ENCODE peak calls at places on chromosome 9, in seven cellular contexts. M is NCI-H1930; U is choroid plexus epithelial cell; S is RKO; X is right cardiac atrium; E is stimulated activated CD8-positive, alpha-beta memory T cell treated with anti-CD3 and anti-CD28 coated beads, Interleukin-15, amount 100 ng/mL, for 24 hours; Q is GM13977. O is an unnamed sample.

GRCh38 chr9:15276328-15276969 is 30.6 kb downstream of the TTC39B start:
- DNase-seq in U (no peak), S (no peak), Q (no peak), M (no peak), E (no peak), X (no peak), O (no peak)

GRCh38 chr9:73011956-73012355 is 59.1 kb upstream of the ALDH1A1 start:
- DNase-seq in S (no peak), X (no peak), M (no peak), E (no peak), U (no peak), Q (no peak), O (no peak)

GRCh38 chr9:125494555-125494920 is 212.5 kb downstream of the MAPKAP1 start:
- DNase-seq in Q (no peak), U (peak; percentile 46), S (no peak), X (no peak), E (no peak), M (no peak), O (peak; percentile 73)

GRCh38 chr9:133403766-133404439 is 13.9 kb downstream of the REXO4 start:
- DNase-seq in U (peak; percentile 41), M (no peak), S (no peak), Q (peak; percentile 64), E (no peak), X (no peak), O (no peak)

GRCh38 chr9:121233906-121234901 is 32.5 kb upstream of the RAB14 start:
- DNase-seq in U (peak; percentile 60), E (no peak), X (no peak), S (peak; percentile 35), Q (no peak), M (no peak), O (peak; percentile 81)

GRCh38 chr9:91071185-91071990 is 269.8 kb downstream of the SYK start:
- DNase-seq in S (peak; percentile 5), Q (peak; percentile 31), E (no peak), U (peak; percentile 90), M (no peak), X (peak; percentile 60), O (peak; percentile 99)

GRCh38 chr9:114583371-114583770 is 4.2 kb upstream of the ATP6V1G1 start:
- DNase-seq in S (no peak), Q (no peak), U (no peak), E (no peak), X (no peak), M (no peak), O (no peak)

GRCh38 chr9:38127271-38127839 is 58.3 kb upstream of the SHB start:
- DNase-seq in S (no peak), E (no peak), U (peak; percentile 23), Q (no peak), X (no peak), M (no peak), O (peak; percentile 29)

GRCh38 chr9:35844628-35845301 is 15.7 kb downstream of the TMEM8B start:
- DNase-seq in Q (peak; percentile 53), M (no peak), X (no peak), S (peak; percentile 88), E (no peak), U (peak; percentile 86), O (peak; percentile 94)

GRCh38 chr9:108603141-108603540 is 252.6 kb downstream of the ACTL7B start:
- DNase-seq in X (peak; percentile 48), Q (no peak), E (no peak), M (no peak), S (no peak), U (no peak), O (no peak)

GRCh38 chr9:99023831-99024230 is 80.1 kb downstream of the COL15A1 start:
- DNase-seq in X (peak; percentile 76), U (peak; percentile 86), E (no peak), Q (no peak), S (no peak), M (no peak), O (peak; percentile 58)

GRCh38 chr9:14526504-14526903 is 166.7 kb downstream of the ZDHHC21 start:
- DNase-seq in Q (no peak), M (peak; percentile 29), S (no peak), E (no peak), U (no peak), X (no peak), O (no peak)

GRCh38 chr9:76321185-76321828 is 72.9 kb downstream of the RFK start:
- DNase-seq in X (no peak), U (peak; percentile 83), S (peak; percentile 16), E (no peak), M (no peak), Q (no peak), O (peak; percentile 89)

GRCh38 chr9:76677481-76678055 is 86.7 kb upstream of the PCA3 start:
- DNase-seq in E (no peak), Q (no peak), U (no peak), S (no peak), M (peak; percentile 59), X (peak; percentile 26), O (no peak)

GRCh38 chr9:92611621-92612275 is 58.2 kb downstream of the IPPK start:
- DNase-seq in M (no peak), E (no peak), S (no peak), X (no peak), U (no peak), Q (no peak), O (no peak)

GRCh38 chr9:128406848-128407391 is 13.7 kb upstream of the CERCAM start:
- DNase-seq in X (no peak), S (no peak), Q (no peak), E (no peak), M (no peak), U (peak; percentile 34), O (peak; percentile 50)

GRCh38 chr9:95876595-95876994 is 1.1 kb downstream of the ERCC6L2 start:
- DNase-seq in Q (no peak), S (peak; percentile 79), X (no peak), E (no peak), U (no peak), M (no peak), O (peak; percentile 22)

GRCh38 chr9:108382267-108382666 is 473.5 kb downstream of the ACTL7B start:
- DNase-seq in E (no peak), U (no peak), Q (no peak), S (no peak), X (no peak), M (no peak), O (no peak)

GRCh38 chr9:137461663-137462395 is 2.7 kb upstream of the NSMF start:
- DNase-seq in Q (peak; percentile 89), U (peak; percentile 71), X (peak; percentile 85), M (no peak), S (peak; percentile 41), E (peak; percentile 62), O (no peak)

GRCh38 chr9:37383876-37384715 is 38.4 kb upstream of the GRHPR start:
- DNase-seq in E (no peak), U (no peak), X (no peak), Q (no peak), S (no peak), M (no peak), O (no peak)

GRCh38 chr9:89137548-89138462 is 40.8 kb downstream of the SHC3 start:
- DNase-seq in U (peak; percentile 97), S (peak; percentile 62), Q (no peak), X (peak; percentile 61), M (no peak), E (no peak), O (peak; percentile 95)

GRCh38 chr9:98263482-98264357 is 8.3 kb upstream of the TBC1D2 start:
- DNase-seq in E (peak; percentile 27), S (peak; percentile 91), Q (peak; percentile 77), X (peak; percentile 88), U (peak; percentile 91), M (peak; percentile 42), O (peak; percentile 84)

GRCh38 chr9:21709464-21710058 is 92.9 kb upstream of the MTAP start:
- DNase-seq in X (no peak), Q (no peak), E (peak; percentile 33), S (peak; percentile 73), U (peak; percentile 73), M (peak; percentile 27), O (peak; percentile 53)

GRCh38 chr9:89999176-89999533 is 394.3 kb downstream of the GADD45G start:
- DNase-seq in U (no peak), X (no peak), S (no peak), Q (no peak), E (no peak), M (no peak), O (no peak)

GRCh38 chr9:33452828-33453271 is 5.5 kb upstream of the AQP3 start:
- DNase-seq in S (peak; percentile 77), M (peak; percentile 33), U (peak; percentile 91), E (no peak), X (peak; percentile 58), Q (peak; percentile 66), O (peak; percentile 84)

GRCh38 chr9:21558627-21559401 is 76.7 kb upstream of the IFNE start:
- DNase-seq in E (no peak), Q (peak; percentile 26), X (no peak), M (no peak), S (peak; percentile 84), U (peak; percentile 48), O (peak; percentile 41)

GRCh38 chr9:126534431-126535186 is 79.1 kb upstream of the LMX1B start:
- DNase-seq in E (no peak), S (no peak), U (no peak), X (no peak), Q (no peak), M (no peak), O (no peak)

GRCh38 chr9:109652971-109653370 is 127.0 kb upstream of the PALM2AKAP2 start:
- DNase-seq in S (peak; percentile 70), E (no peak), X (no peak), M (no peak), Q (no peak), U (peak; percentile 68), O (peak; percentile 16)

GRCh38 chr9:79134654-79135053 is 437.1 kb upstream of the TLE4 start:
- DNase-seq in M (no peak), Q (no peak), X (no peak), E (no peak), U (peak; percentile 37), S (peak; percentile 1), O (peak; percentile 12)

GRCh38 chr9:131999692-132000551 is 79.7 kb downstream of the MED27 start:
- DNase-seq in M (no peak), Q (no peak), U (peak; percentile 91), S (peak; percentile 74), E (no peak), X (no peak), O (peak; percentile 91)

GRCh38 chr9:136087741-136088480 is 7.2 kb downstream of the NACC2 start:
- DNase-seq in U (no peak), X (peak; percentile 55), S (no peak), M (no peak), Q (no peak), E (no peak), O (no peak)

GRCh38 chr9:3244963-3245653 is 280.7 kb downstream of the RFX3 start:
- DNase-seq in S (no peak), E (no peak), X (no peak), U (no peak), Q (peak; percentile 19), M (peak; percentile 90), O (no peak)

GRCh38 chr9:125564641-125565040 is 142.4 kb downstream of the MAPKAP1 start:
- DNase-seq in U (no peak), X (no peak), M (no peak), S (no peak), E (no peak), Q (no peak), O (no peak)

O was measured in IMR-90.